ENCODE peak calls at places on chromosomes 16 and 17, in ten cellular contexts. Z, Y, N, B, X, J, V, F, K and D are unnamed samples.

GRCh38 chr16:2022723-2023097 is 3.1 kb downstream of the NPW start:
- DNase-seq in Z (peak; percentile 79), Y (no peak), N (peak; percentile 62), B (no peak), X (no peak), J (no peak), V (no peak), F (no peak), K (peak; percentile 64), D (no peak)

GRCh38 chr17:51079049-51079448 is 41.6 kb downstream of the SPAG9 start:
- DNase-seq in Z (no peak), Y (no peak), N (peak; percentile 42), B (no peak), X (peak; percentile 63), J (no peak), V (peak; percentile 31), F (no peak), K (peak; percentile 60), D (no peak)

GRCh38 chr16:86700396-86700945 is 122.1 kb downstream of the FOXL1 start:
- DNase-seq in Z (no peak), Y (no peak), N (no peak), B (no peak), X (no peak), J (no peak), V (no peak), F (no peak), K (no peak), D (no peak)

GRCh38 chr17:58330544-58330996 is 2.0 kb upstream of the TSPOAP1 start:
- DNase-seq in Z (no peak), Y (no peak), N (no peak), B (no peak), X (no peak), J (no peak), V (no peak), F (no peak), K (no peak), D (no peak)

GRCh38 chr16:24850289-24850931 is 4.6 kb downstream of the SLC5A11 start:
- DNase-seq in Z (peak; percentile 47), Y (no peak), N (peak; percentile 62), B (no peak), X (no peak), J (peak; percentile 61), V (no peak), F (no peak), K (peak; percentile 88), D (no peak)

GRCh38 chr17:17989081-17989480 is 16.4 kb downstream of the DRC3 start:
- DNase-seq in Z (no peak), Y (no peak), N (no peak), B (no peak), X (no peak), J (no peak), V (no peak), F (no peak), K (no peak), D (no peak)

GRCh38 chr16:86772671-86773338 is 194.5 kb downstream of the FOXL1 start:
- DNase-seq in Z (no peak), Y (no peak), N (peak; percentile 30), B (no peak), X (no peak), J (peak; percentile 83), V (peak; percentile 87), F (no peak), K (peak; percentile 86), D (no peak)

GRCh38 chr16:28181557-28181914 is 30.2 kb downstream of the XPO6 start:
- DNase-seq in Z (peak; percentile 97), Y (no peak), N (peak; percentile 95), B (no peak), X (no peak), J (peak; percentile 97), V (peak; percentile 73), F (no peak), K (peak; percentile 96), D (peak; percentile 71)

GRCh38 chr17:40952675-40953074 is 14.1 kb downstream of the KRT39 start:
- DNase-seq in Z (no peak), Y (no peak), N (peak; percentile 44), B (no peak), X (peak; percentile 61), J (peak; percentile 91), V (no peak), F (no peak), K (peak; percentile 63), D (no peak)

GRCh38 chr17:50588391-50589111 is 28.0 kb downstream of the CACNA1G start:
- DNase-seq in Z (no peak), Y (no peak), N (no peak), B (no peak), X (no peak), J (peak; percentile 10), V (no peak), F (no peak), K (no peak), D (no peak)

GRCh38 chr17:27861979-27862378 is 31.2 kb downstream of the LYRM9 start:
- DNase-seq in Z (no peak), Y (no peak), N (no peak), B (no peak), X (no peak), J (peak; percentile 22), V (no peak), F (no peak), K (peak; percentile 8), D (peak; percentile 20)

GRCh38 chr17:59175076-59175475 is 19.5 kb downstream of the PRR11 start:
- DNase-seq in Z (no peak), Y (no peak), N (no peak), B (no peak), X (no peak), J (no peak), V (no peak), F (no peak), K (no peak), D (no peak)

GRCh38 chr16:3945751-3946603 is 65.5 kb upstream of the CREBBP start:
- DNase-seq in Z (peak; percentile 100), Y (no peak), N (peak; percentile 98), B (no peak), X (no peak), J (peak; percentile 98), V (peak; percentile 88), F (no peak), K (peak; percentile 98), D (peak; percentile 70)

GRCh38 chr17:31427684-31428083 is 36.2 kb downstream of the RAB11FIP4 start:
- DNase-seq in Z (no peak), Y (no peak), N (no peak), B (no peak), X (no peak), J (no peak), V (no peak), F (no peak), K (no peak), D (no peak)

GRCh38 chr16:19948186-19949104 is 63.8 kb upstream of the GPRC5B start:
- DNase-seq in Z (no peak), Y (no peak), N (no peak), B (no peak), X (no peak), J (no peak), V (no peak), F (no peak), K (no peak), D (no peak)

GRCh38 chr16:66382966-66383299 is 16.4 kb downstream of the CDH5 start:
- DNase-seq in Z (peak; percentile 94), Y (no peak), N (peak; percentile 86), B (no peak), X (no peak), J (peak; percentile 95), V (peak; percentile 93), F (peak; percentile 11), K (peak; percentile 96), D (peak; percentile 51)

GRCh38 chr16:35585411-35585810 is 2126.0 kb downstream of the TP53TG3F start:
- DNase-seq in Z (no peak), Y (no peak), N (no peak), B (no peak), X (no peak), J (peak; percentile 20), V (no peak), F (no peak), K (no peak), D (no peak)

GRCh38 chr17:7217113-7217987 is 2.3 kb downstream of the DLG4 start:
- DNase-seq in Z (peak; percentile 71), Y (peak; percentile 60), N (peak; percentile 84), B (no peak), X (no peak), J (peak; percentile 36), V (no peak), F (peak; percentile 56), K (peak; percentile 82), D (peak; percentile 85)

GRCh38 chr16:21994856-21995465 is 6.0 kb downstream of the PDZD9 start:
- DNase-seq in Z (no peak), Y (no peak), N (no peak), B (no peak), X (no peak), J (no peak), V (no peak), F (no peak), K (no peak), D (no peak)

GRCh38 chr16:49382916-49383315 is 9.3 kb downstream of the C16orf78 start:
- DNase-seq in Z (peak; percentile 6), Y (no peak), N (no peak), B (no peak), X (no peak), J (no peak), V (no peak), F (no peak), K (no peak), D (no peak)

GRCh38 chr17:19002191-19002590 is 2.4 kb downstream of the FAM83G start:
- DNase-seq in Z (no peak), Y (no peak), N (no peak), B (no peak), X (no peak), J (no peak), V (no peak), F (no peak), K (no peak), D (peak; percentile 21)

GRCh38 chr16:23502466-23502865 is 7.8 kb downstream of the GGA2 start:
- DNase-seq in Z (no peak), Y (no peak), N (no peak), B (no peak), X (no peak), J (no peak), V (no peak), F (no peak), K (no peak), D (no peak)

GRCh38 chr16:68445458-68445857 is 2.9 kb downstream of the SMPD3 start:
- DNase-seq in Z (peak; percentile 77), Y (peak; percentile 50), N (peak; percentile 10), B (no peak), X (peak; percentile 69), J (peak; percentile 14), V (peak; percentile 36), F (peak; percentile 62), K (peak; percentile 76), D (peak; percentile 41)

GRCh38 chr16:88522276-88522949 is 47.8 kb upstream of the ZC3H18 start:
- DNase-seq in Z (no peak), Y (no peak), N (no peak), B (no peak), X (no peak), J (no peak), V (no peak), F (no peak), K (no peak), D (no peak)

GRCh38 chr17:49104511-49105074 is 28.0 kb upstream of the B4GALNT2 start:
- DNase-seq in Z (no peak), Y (no peak), N (no peak), B (no peak), X (no peak), J (no peak), V (no peak), F (no peak), K (peak; percentile 56), D (no peak)